ENCODE peak calls at places on chromosome 6, in six cellular contexts. I is activated CD4-positive, alpha-beta memory T cell treated with anti-CD3 and anti-CD28 coated beads, Interleukin-2, amount 10 ng/mL, durations not matched to agents 7 days and 5 days; A is endothelial cell; R is HL-60; X is ELR; D is upper lobe of right lung. J is an unnamed sample.

GRCh38 chr6:99026135-99026534 is 78.4 kb upstream of the FBXL4 start:
- DNase-seq in X (peak; percentile 51), A (no peak), R (no peak), D (no peak), I (no peak), J (no peak)

GRCh38 chr6:119215309-119215708 is 134.3 kb downstream of the MAN1A1 start:
- DNase-seq in I (no peak), X (no peak), R (no peak), A (no peak), D (no peak), J (no peak)

GRCh38 chr6:133242761-133243590 is 1.8 kb downstream of the EYA4 start:
- DNase-seq in I (no peak), R (no peak), D (no peak), A (peak; percentile 24), X (no peak), J (no peak)

GRCh38 chr6:141957271-141957670 is 175.5 kb upstream of the GJE1 start:
- DNase-seq in A (peak; percentile 5), X (peak; percentile 42), R (no peak), D (no peak), I (no peak), J (no peak)

GRCh38 chr6:12246900-12247299 is 43.3 kb upstream of the EDN1 start:
- DNase-seq in D (no peak), I (no peak), R (no peak), X (peak; percentile 44), A (no peak), J (no peak)

GRCh38 chr6:17086469-17086868 is 15.4 kb upstream of the STMND1 start:
- DNase-seq in I (no peak), R (peak; percentile 11), X (peak; percentile 85), D (no peak), A (peak; percentile 69), J (peak; percentile 28)

GRCh38 chr6:156807028-156807427 is 29.9 kb downstream of the ARID1B start:
- DNase-seq in A (no peak), I (no peak), X (no peak), R (peak; percentile 78), D (no peak), J (no peak)

GRCh38 chr6:143678980-143679379 is 1.2 kb downstream of the PHACTR2 start:
- DNase-seq in X (peak; percentile 49), R (no peak), D (no peak), I (no peak), A (no peak), J (no peak)

GRCh38 chr6:45156075-45156474 is 172.1 kb upstream of the RUNX2 start:
- DNase-seq in R (no peak), I (peak; percentile 39), A (no peak), D (no peak), X (no peak), J (peak; percentile 79)

GRCh38 chr6:106849676-106850332 is 124.7 kb downstream of the CD24 start:
- DNase-seq in A (no peak), X (no peak), D (no peak), R (peak; percentile 27), I (no peak), J (no peak)

GRCh38 chr6:46490425-46491200 is 636 bp downstream of the RCAN2 start:
- DNase-seq in I (no peak), R (no peak), A (peak; percentile 77), X (peak; percentile 18), D (peak; percentile 65), J (no peak)

GRCh38 chr6:118722820-118723526 is 71.6 kb upstream of the CEP85L start:
- DNase-seq in A (no peak), X (peak; percentile 70), R (no peak), I (no peak), D (no peak), J (no peak)

GRCh38 chr6:7975764-7976146 is 65.2 kb upstream of the TXNDC5 start:
- DNase-seq in D (no peak), I (no peak), R (no peak), X (no peak), A (no peak), J (no peak)

GRCh38 chr6:42407379-42407778 is 44.3 kb downstream of the TRERF1 start:
- DNase-seq in X (peak; percentile 93), A (no peak), R (peak; percentile 20), I (no peak), D (no peak), J (no peak)

GRCh38 chr6:52725530-52726192 is 37.6 kb downstream of the GSTA2 start:
- DNase-seq in A (no peak), I (no peak), R (no peak), X (peak; percentile 4), D (no peak), J (no peak)

GRCh38 chr6:161360505-161360904 is 86.6 kb upstream of the AGPAT4 start:
- DNase-seq in X (no peak), I (no peak), D (no peak), A (no peak), R (no peak), J (no peak)

GRCh38 chr6:88492824-88493223 is 326.7 kb upstream of the CNR1 start:
- DNase-seq in D (no peak), I (no peak), A (no peak), X (peak; percentile 29), R (no peak), J (no peak)

GRCh38 chr6:133062077-133062476 is 179.1 kb upstream of the EYA4 start:
- DNase-seq in X (peak; percentile 79), A (no peak), R (no peak), D (no peak), I (no peak), J (no peak)

GRCh38 chr6:29722773-29723665 is at the start of gene HLA-F:
- DNase-seq in X (peak; percentile 84), R (no peak), D (peak; percentile 89), I (peak; percentile 85), A (peak; percentile 48), J (peak; percentile 81)

GRCh38 chr6:24924956-24925355 is 10.8 kb downstream of the RIPOR2 start:
- DNase-seq in I (no peak), R (no peak), A (no peak), D (no peak), X (no peak), J (peak; percentile 46)

GRCh38 chr6:64083261-64083660 is 447.7 kb downstream of the PHF3 start:
- DNase-seq in A (no peak), I (no peak), R (no peak), D (no peak), X (no peak), J (no peak)